ENCODE peak calls at places on chromosomes 3 and 15, in six cellular contexts. A is body of pancreas; Z is islet precursor cell; O is NCI-H2107; S is hypothalamus; R is stimulated activated CD8-positive, alpha-beta memory T cell treated with anti-CD3 and anti-CD28 coated beads, Interleukin-4, amount 100 ng/mL, for 24 hours. X is an unnamed sample.
A peak's percentile ranks its signal among the peaks of the same experiment; 100 is the strongest.

GRCh38 chr3:152858170-152858800 is 23.4 kb downstream of the P2RY1 start:
- DNase-seq in S (no peak), A (peak; percentile 31), R (no peak), O (no peak), Z (no peak), X (no peak)

GRCh38 chr15:91941871-91942270 is 88.4 kb downstream of the SLCO3A1 start:
- DNase-seq in S (no peak), R (no peak), Z (no peak), O (no peak), A (no peak), X (no peak)

GRCh38 chr3:189071452-189071851 is 100.3 kb upstream of the TPRG1 start:
- DNase-seq in S (no peak), O (no peak), R (no peak), A (no peak), Z (no peak), X (no peak)

GRCh38 chr3:135752851-135753250 is 212.7 kb upstream of the PPP2R3A start:
- DNase-seq in O (no peak), S (no peak), Z (peak; percentile 72), A (no peak), R (no peak), X (peak; percentile 19)

GRCh38 chr15:47184003-47184404 is 533.3 kb upstream of the SEMA6D start:
- DNase-seq in O (no peak), S (no peak), Z (peak; percentile 74), R (no peak), A (peak; percentile 9), X (peak; percentile 56)

GRCh38 chr3:190697901-190698300 is 164.6 kb downstream of the GMNC start:
- DNase-seq in R (no peak), O (no peak), A (peak; percentile 8), Z (no peak), S (no peak), X (no peak)

GRCh38 chr3:193509103-193509965 is 45.4 kb downstream of the ATP13A4 start:
- DNase-seq in A (no peak), Z (no peak), O (no peak), S (no peak), R (no peak), X (no peak)

GRCh38 chr15:33022629-33023028 is 171.9 kb downstream of the FMN1 start:
- DNase-seq in A (peak; percentile 45), S (no peak), R (no peak), Z (peak; percentile 90), O (no peak), X (peak; percentile 71)

GRCh38 chr3:186121968-186122367 is 13.1 kb upstream of the ETV5 start:
- DNase-seq in S (no peak), A (peak; percentile 89), Z (peak; percentile 83), O (no peak), R (no peak), X (peak; percentile 41)

GRCh38 chr3:143565943-143566342 is 282.3 kb downstream of the SLC9A9 start:
- DNase-seq in A (no peak), O (no peak), S (no peak), R (no peak), Z (no peak), X (no peak)

GRCh38 chr3:42010530-42010929 is 48.6 kb upstream of the ULK4 start:
- DNase-seq in A (peak; percentile 17), S (no peak), R (no peak), O (no peak), Z (peak; percentile 63), X (peak; percentile 44)

GRCh38 chr15:31501536-31502157 is 175.0 kb downstream of the KLF13 start:
- DNase-seq in R (no peak), O (no peak), A (no peak), S (no peak), Z (peak; percentile 42), X (no peak)

GRCh38 chr15:56058986-56059385 is 65.6 kb upstream of the NEDD4 start:
- DNase-seq in S (no peak), Z (no peak), A (peak; percentile 13), R (no peak), O (no peak), X (no peak)

GRCh38 chr3:179421500-179421899 is 29.8 kb downstream of the GNB4 start:
- DNase-seq in A (peak; percentile 20), Z (no peak), R (no peak), O (no peak), S (peak; percentile 1), X (peak; percentile 17)

GRCh38 chr3:195903950-195904290 is 4.4 kb downstream of the TNK2 start:
- DNase-seq in S (no peak), R (no peak), Z (no peak), A (no peak), O (no peak), X (no peak)